ENCODE peak calls at places on chromosomes 12 and 14, in seven cellular contexts. One of them, this sample, is unnamed.

GRCh38 chr12:85029456-85029855 is 6.6 kb downstream of the TSPAN19 start:
- DNase-seq in psoas muscle: no peak
- DNase-seq in substantia nigra: no peak
- DNase-seq in NCI-H1105 treated with DMSO at 0.1 percent for 48 hours: peak; percentile 69
- DNase-seq in HepG2: peak; percentile 3
- DNase-seq in GM04504: peak; percentile 5
- DNase-seq in AG09319: no peak
- DNase-seq in this sample: no peak

GRCh38 chr12:47419500-47419899 is 286.3 kb downstream of the RPAP3 start:
- DNase-seq in psoas muscle: no peak
- DNase-seq in substantia nigra: no peak
- DNase-seq in NCI-H1105 treated with DMSO at 0.1 percent for 48 hours: no peak
- DNase-seq in HepG2: no peak
- DNase-seq in GM04504: no peak
- DNase-seq in AG09319: no peak
- DNase-seq in this sample: no peak

GRCh38 chr14:88802596-88802995 is 9.8 kb upstream of the EML5 start:
- DNase-seq in psoas muscle: no peak
- DNase-seq in substantia nigra: no peak
- DNase-seq in NCI-H1105 treated with DMSO at 0.1 percent for 48 hours: no peak
- DNase-seq in HepG2: no peak
- DNase-seq in GM04504: no peak
- DNase-seq in AG09319: no peak
- DNase-seq in this sample: no peak

GRCh38 chr12:126493366-126494108 is 1428.3 kb downstream of the AACS start:
- DNase-seq in psoas muscle: no peak
- DNase-seq in substantia nigra: no peak
- DNase-seq in NCI-H1105 treated with DMSO at 0.1 percent for 48 hours: no peak
- DNase-seq in HepG2: no peak
- DNase-seq in GM04504: no peak
- DNase-seq in AG09319: no peak
- DNase-seq in this sample: no peak

GRCh38 chr14:34722723-34723545 is 8.5 kb upstream of the CFL2 start:
- DNase-seq in psoas muscle: no peak
- DNase-seq in substantia nigra: peak; percentile 31
- DNase-seq in NCI-H1105 treated with DMSO at 0.1 percent for 48 hours: peak; percentile 58
- DNase-seq in HepG2: peak; percentile 71
- DNase-seq in GM04504: peak; percentile 39
- DNase-seq in AG09319: no peak
- DNase-seq in this sample: peak; percentile 58

GRCh38 chr12:132161046-132161781 is 17.0 kb downstream of the NOC4L start:
- DNase-seq in psoas muscle: no peak
- DNase-seq in substantia nigra: no peak
- DNase-seq in NCI-H1105 treated with DMSO at 0.1 percent for 48 hours: no peak
- DNase-seq in HepG2: no peak
- DNase-seq in GM04504: no peak
- DNase-seq in AG09319: no peak
- DNase-seq in this sample: no peak

GRCh38 chr12:131606218-131606899 is 104.5 kb upstream of the SFSWAP start:
- DNase-seq in psoas muscle: no peak
- DNase-seq in substantia nigra: no peak
- DNase-seq in NCI-H1105 treated with DMSO at 0.1 percent for 48 hours: no peak
- DNase-seq in HepG2: no peak
- DNase-seq in GM04504: no peak
- DNase-seq in AG09319: no peak
- DNase-seq in this sample: no peak

GRCh38 chr14:100586520-100587247 is 533 bp downstream of the BEGAIN start:
- DNase-seq in psoas muscle: peak; percentile 34
- DNase-seq in substantia nigra: no peak
- DNase-seq in NCI-H1105 treated with DMSO at 0.1 percent for 48 hours: peak; percentile 39
- DNase-seq in HepG2: no peak
- DNase-seq in GM04504: no peak
- DNase-seq in AG09319: no peak
- DNase-seq in this sample: no peak

GRCh38 chr12:71155228-71155627 is 2.6 kb downstream of the TSPAN8 start:
- DNase-seq in psoas muscle: no peak
- DNase-seq in substantia nigra: no peak
- DNase-seq in NCI-H1105 treated with DMSO at 0.1 percent for 48 hours: no peak
- DNase-seq in HepG2: peak; percentile 85
- DNase-seq in GM04504: no peak
- DNase-seq in AG09319: no peak
- DNase-seq in this sample: no peak

GRCh38 chr12:3282271-3282670 is 205.1 kb downstream of the TSPAN9 start:
- DNase-seq in psoas muscle: no peak
- DNase-seq in substantia nigra: no peak
- DNase-seq in NCI-H1105 treated with DMSO at 0.1 percent for 48 hours: no peak
- DNase-seq in HepG2: no peak
- DNase-seq in GM04504: no peak
- DNase-seq in AG09319: no peak
- DNase-seq in this sample: no peak

GRCh38 chr14:91090733-91091132 is 23.1 kb upstream of the DGLUCY start:
- DNase-seq in psoas muscle: no peak
- DNase-seq in substantia nigra: no peak
- DNase-seq in NCI-H1105 treated with DMSO at 0.1 percent for 48 hours: no peak
- DNase-seq in HepG2: no peak
- DNase-seq in GM04504: no peak
- DNase-seq in AG09319: no peak
- DNase-seq in this sample: no peak

GRCh38 chr12:14776236-14776959 is 26.9 kb downstream of the WBP11 start:
- DNase-seq in psoas muscle: no peak
- DNase-seq in substantia nigra: no peak
- DNase-seq in NCI-H1105 treated with DMSO at 0.1 percent for 48 hours: no peak
- DNase-seq in HepG2: no peak
- DNase-seq in GM04504: no peak
- DNase-seq in AG09319: no peak
- DNase-seq in this sample: no peak

This sample was measured in HuH-7.